ENCODE peak calls at places on chromosomes 11 and 22, in six cellular contexts. V is psoas muscle, L is astrocyte, U is uterus, C is IMR-90, W is hepatocyte. H is an unnamed sample. For H3K36me3, the result is how much of the 10 kb centered on the place peaks cover.

GRCh38 chr11:3000032-3000961 is 8.2 kb upstream of the NAP1L4 start:
- DNase-seq in W (peak), U (no peak), L (peak), C (peak), V (peak), H (peak)

GRCh38 chr22:23181763-23182288 is 1.5 kb downstream of the BCR start:
- DNase-seq in C (no peak), U (no peak), W (no peak), L (no peak), V (no peak), H (no peak)

GRCh38 chr11:116874251-116874650 is 36.8 kb upstream of the APOA1 start:
- DNase-seq in L (peak), U (no peak), W (peak), C (peak), V (no peak), H (peak)

GRCh38 chr11:47587733-47588326 is 1.4 kb downstream of the FAM180B start:
- DNase-seq in C (no peak), V (peak), U (no peak), W (no peak), L (no peak), H (no peak)

GRCh38 chr11:46381836-46382643 is 571 bp downstream of the MDK start:
- DNase-seq in L (no peak), U (no peak), V (no peak), W (no peak), C (no peak), H (no peak)

GRCh38 chr11:74870485-74870884 is 78.4 kb downstream of the XRRA1 start:
- DNase-seq in U (no peak), W (no peak), V (no peak), L (peak), C (peak), H (peak)

GRCh38 chr22:27588273-27588672 is 213.3 kb downstream of the MN1 start:
- DNase-seq in C (no peak), W (peak), L (no peak), V (no peak), U (no peak), H (no peak)

GRCh38 chr11:117535201-117535869 is 207.7 kb downstream of the CEP164 start:
- DNase-seq in C (no peak), L (no peak), W (no peak), V (peak), U (peak), H (no peak)

GRCh38 chr11:3866206-3866605 is 10.7 kb downstream of the STIM1 start:
- DNase-seq in C (no peak), V (peak), U (no peak), L (no peak), W (no peak), H (no peak)

GRCh38 chr11:119187123-119187892 is 2.0 kb downstream of the NHERF4 start:
- DNase-seq in L (no peak), U (no peak), W (no peak), V (no peak), C (no peak), H (no peak)

GRCh38 chr11:103601230-103601846 is 435.1 kb upstream of the DDI1 start:
- DNase-seq in V (no peak), C (peak), U (no peak), W (peak), L (peak), H (peak)

GRCh38 chr11:130442728-130443127 is 5.7 kb upstream of the ADAMTS15 start:
- DNase-seq in U (peak), W (no peak), C (peak), L (peak), V (no peak), H (no peak)

GRCh38 chr22:21009638-21010425 is 5.1 kb upstream of the P2RX6 start:
- DNase-seq in V (no peak), U (no peak), C (peak), L (peak), W (peak), H (peak)

DNA sequence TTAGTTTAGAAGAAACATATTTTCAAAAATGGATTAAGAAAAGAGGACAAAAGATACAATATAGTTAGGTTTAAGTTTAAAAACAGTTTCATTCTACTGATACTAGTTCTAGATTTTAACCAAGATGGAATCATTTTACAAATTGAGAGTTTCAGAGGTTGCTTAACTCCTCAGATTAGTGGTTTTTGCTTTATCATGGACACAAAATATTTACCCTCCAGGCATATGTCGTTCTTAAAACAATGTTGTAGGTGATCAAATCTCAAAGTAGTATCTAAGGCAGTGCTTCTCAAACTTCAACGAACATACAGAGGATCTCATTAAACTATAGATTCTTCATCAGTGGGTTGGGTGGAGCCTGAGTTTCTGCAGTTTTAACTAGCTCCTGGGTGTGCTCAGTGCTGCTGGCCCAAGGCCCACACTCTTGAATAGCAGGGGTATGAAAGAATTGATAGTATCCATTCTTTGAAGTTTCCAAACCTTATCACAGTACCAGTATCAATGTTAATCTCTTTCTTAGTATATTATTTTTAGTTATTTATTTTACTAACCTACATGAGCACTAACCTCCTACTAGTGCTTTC is 48.0 kb downstream of the YAP1 start:
- DNase-seq in U (no peak), L (no peak), V (no peak), C (no peak), W (no peak), H (peak)
- H3K27ac ChIP-seq in U (no peak), L (no peak), V (peak), C (peak), W (peak), H (peak)

GRCh38 chr11:69061713-69062053 is 13.0 kb downstream of the TPCN2 start:
- DNase-seq in V (no peak), L (no peak), W (no peak), C (no peak), U (no peak), H (no peak)

GRCh38 chr11:69059429-69059828 is 10.7 kb downstream of the TPCN2 start:
- DNase-seq in C (no peak), L (no peak), W (no peak), U (no peak), V (no peak), H (no peak)

GRCh38 chr11:69060005-69060404 is 11.3 kb downstream of the TPCN2 start:
- DNase-seq in V (no peak), U (no peak), L (no peak), W (no peak), C (no peak), H (no peak)

GRCh38 chr11:69062169-69062855 is 13.6 kb downstream of the TPCN2 start:
- DNase-seq in V (no peak), L (no peak), U (no peak), C (no peak), W (no peak), H (no peak)

GRCh38 chr11:69060806-69061712 is 12.3 kb downstream of the TPCN2 start:
- DNase-seq in U (no peak), V (no peak), C (no peak), W (no peak), L (no peak), H (no peak)
- H3K36me3 ChIP-seq in U (under half), V (under half), C (under half), W (under half), L (under half), H (under half)

DNA sequence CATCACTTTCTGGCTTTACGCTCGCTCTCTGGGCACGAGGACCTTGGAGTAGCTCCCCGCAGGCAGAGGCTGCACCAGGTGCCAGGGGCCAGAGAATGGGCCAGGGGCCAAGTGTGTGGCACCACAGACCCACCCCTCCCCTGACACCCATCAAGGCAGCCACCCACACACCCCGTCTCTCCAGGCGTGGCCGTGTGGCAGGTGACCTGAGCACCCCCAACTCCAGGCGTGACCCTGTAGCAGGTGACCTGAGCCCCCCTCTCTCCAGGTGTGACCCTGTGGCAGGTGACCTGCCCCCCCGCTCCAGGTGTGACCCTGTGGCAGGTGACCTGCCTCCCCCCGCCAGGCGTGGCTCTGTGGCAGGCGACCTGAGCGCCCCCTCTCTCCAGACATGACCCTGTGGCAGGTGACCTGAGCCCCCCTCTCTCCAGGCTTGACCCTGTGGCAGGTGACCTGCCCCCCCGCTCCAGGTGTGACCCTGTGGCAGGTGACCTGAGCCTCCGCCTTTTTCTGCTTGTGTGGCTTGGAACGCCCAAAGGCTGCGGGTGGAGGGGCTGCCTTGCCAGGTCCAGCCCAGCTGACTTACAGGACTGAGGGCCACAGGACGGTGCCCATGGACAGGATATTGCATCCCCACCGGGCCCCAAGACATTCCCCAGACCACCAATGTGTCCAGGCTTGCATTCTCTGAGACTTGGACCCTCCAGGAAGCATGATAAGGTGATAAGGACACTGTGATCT is 667.2 kb downstream of the BRD1 start:
- DNase-seq in C (no peak), L (no peak), U (no peak), V (no peak), W (no peak), H (no peak)
- H3K27ac ChIP-seq in C (no peak), L (no peak), U (no peak), V (no peak), W (no peak), H (no peak)

DNA sequence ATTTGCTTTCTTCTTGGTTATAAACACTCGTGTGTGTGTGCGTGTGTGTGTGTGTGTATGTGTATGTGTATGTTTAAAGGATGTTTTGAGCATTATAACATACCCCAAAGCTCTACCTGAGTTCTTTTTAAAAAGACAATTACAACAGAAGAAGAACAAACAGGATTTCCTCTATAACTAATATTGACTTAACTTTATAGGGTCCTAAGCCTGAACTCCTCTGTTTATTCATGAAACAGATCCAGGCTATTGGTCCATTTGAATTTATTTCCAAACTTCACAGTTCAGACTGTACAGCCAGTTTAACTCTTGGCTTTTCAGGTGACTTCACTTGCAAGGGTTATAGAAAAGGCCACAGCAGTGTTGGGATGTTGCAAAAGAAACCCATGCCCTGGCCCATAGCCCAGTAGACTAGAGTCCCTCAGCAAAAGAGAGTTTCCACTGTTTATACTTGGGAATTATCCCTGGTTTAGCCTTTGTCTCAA is 23.5 kb upstream of the PDE3B start:
- DNase-seq in L (no peak), W (peak), U (no peak), C (no peak), V (no peak), H (no peak)
- H3K36me3 ChIP-seq in L (under half), W (under half), U (under half), C (under half), V (under half), H (under half)

GRCh38 chr22:25008666-25009065 is 56.1 kb downstream of the KIAA1671 start:
- DNase-seq in L (no peak), V (no peak), C (no peak), W (no peak), U (no peak), H (peak)
- H3K27ac ChIP-seq in L (no peak), V (no peak), C (no peak), W (no peak), U (no peak), H (no peak)

GRCh38 chr11:67281552-67282150 is 7.5 kb upstream of the ANKRD13D start:
- DNase-seq in V (peak), W (no peak), C (no peak), U (no peak), L (no peak), H (no peak)

GRCh38 chr11:67282155-67282875 is 6.8 kb upstream of the ANKRD13D start:
- DNase-seq in V (peak), U (no peak), L (no peak), C (no peak), W (no peak), H (no peak)

GRCh38 chr11:67284811-67285540 is 4.1 kb upstream of the ANKRD13D start:
- DNase-seq in L (no peak), U (no peak), C (no peak), V (peak), W (no peak), H (no peak)

GRCh38 chr11:67282876-67283371 is 6.2 kb upstream of the ANKRD13D start:
- DNase-seq in C (no peak), U (no peak), W (no peak), V (peak), L (no peak), H (no peak)

DNA sequence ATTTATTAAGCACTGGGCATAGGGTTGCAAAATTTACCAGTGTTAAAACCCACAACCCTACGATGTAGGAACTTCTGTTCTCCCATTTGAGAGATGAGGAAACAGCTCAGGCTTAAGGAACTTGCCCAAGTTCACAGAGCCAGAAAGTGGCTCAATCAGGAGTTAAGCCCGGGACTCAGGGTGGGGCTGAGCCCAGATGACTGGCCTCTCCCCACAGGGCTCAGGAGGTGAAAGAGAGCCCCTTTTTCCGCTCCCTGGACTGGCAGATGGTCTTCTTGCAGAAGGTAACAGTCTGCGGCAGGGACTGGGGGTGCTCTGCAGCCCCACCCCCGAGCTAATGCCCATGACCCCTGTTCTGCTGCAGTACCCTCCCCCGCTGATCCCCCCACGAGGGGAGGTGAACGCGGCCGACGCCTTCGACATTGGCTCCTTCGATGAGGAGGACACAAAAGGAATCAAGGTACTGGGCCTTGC is 5.6 kb upstream of the ANKRD13D start:
- DNase-seq in W (no peak), L (no peak), U (no peak), C (no peak), V (peak), H (no peak)
- H3K36me3 ChIP-seq in W (under half), L (under half), U (under half), C (half or more), V (under half), H (under half)

GRCh38 chr11:62689421-62690183 is at the start of gene LRRN4CL:
- DNase-seq in W (peak), V (peak), U (peak), L (peak), C (peak), H (no peak)

GRCh38 chr11:62688481-62688880 is 849 bp downstream of the LRRN4CL start:
- DNase-seq in V (no peak), W (no peak), L (no peak), C (no peak), U (no peak), H (no peak)

GRCh38 chr11:62682518-62682917 is 3.6 kb upstream of the UBXN1 start:
- DNase-seq in U (no peak), V (no peak), L (no peak), W (no peak), C (no peak), H (no peak)

DNA sequence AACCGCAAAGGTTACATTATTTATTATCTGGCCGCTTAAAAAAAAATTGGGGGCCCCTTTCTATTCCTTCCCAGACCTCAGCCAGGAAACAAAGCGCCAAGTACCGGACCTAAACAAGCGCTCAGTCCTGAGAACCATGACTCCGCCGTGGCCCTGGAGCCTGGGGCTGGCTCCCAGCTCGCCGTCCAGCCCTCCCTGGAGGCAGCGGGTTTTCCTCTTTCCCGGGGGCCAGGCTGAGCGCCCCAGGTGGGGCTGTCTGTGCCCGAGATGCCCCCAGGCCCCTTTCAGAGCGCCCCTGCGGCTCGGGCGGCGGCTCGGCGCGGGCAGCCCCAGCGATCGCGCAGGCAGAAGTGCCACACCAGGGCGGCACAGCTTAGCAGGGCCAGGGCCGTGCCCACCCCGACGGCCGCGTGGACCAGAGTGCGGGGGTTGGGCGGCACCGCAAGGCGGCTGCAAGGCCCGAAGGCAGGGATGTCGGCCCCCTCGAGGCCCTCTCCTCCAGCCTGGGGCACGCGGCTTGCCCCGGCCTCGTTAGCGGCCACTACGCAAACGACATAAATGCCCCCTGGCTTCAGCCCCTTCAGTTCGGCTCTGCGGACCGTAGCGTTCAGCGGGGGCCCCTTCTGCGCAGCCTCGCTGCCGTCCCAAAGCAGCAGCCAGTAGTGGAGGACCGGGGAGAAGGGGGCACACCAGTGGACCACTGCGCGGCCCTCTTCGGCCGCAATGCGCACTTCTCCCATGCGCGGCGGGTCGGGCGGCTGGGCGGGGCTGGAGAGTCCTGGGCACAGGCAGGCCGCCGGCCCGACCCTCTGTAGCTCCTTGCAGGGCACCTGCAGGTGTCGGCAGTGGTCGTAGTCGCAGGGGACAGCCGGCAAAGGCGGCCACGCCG is 1.6 kb downstream of the LRRN4CL start:
- DNase-seq in U (no peak), V (peak), W (no peak), C (no peak), L (no peak), H (no peak)
- H3K27ac ChIP-seq in U (peak), V (no peak), W (no peak), C (no peak), L (no peak), H (no peak)

GRCh38 chr22:46110215-46110614 is 40.1 kb upstream of the PPARA start:
- DNase-seq in U (peak), V (no peak), W (no peak), L (peak), C (peak), H (peak)

GRCh38 chr22:46108564-46109473 is 41.5 kb upstream of the PPARA start:
- DNase-seq in V (no peak), C (peak), W (peak), U (peak), L (peak), H (peak)

GRCh38 chr22:46111645-46112306 is 38.5 kb upstream of the PPARA start:
- DNase-seq in V (no peak), W (no peak), L (no peak), U (peak), C (no peak), H (no peak)

GRCh38 chr22:46107753-46108563 is 42.4 kb upstream of the PPARA start:
- DNase-seq in C (no peak), W (no peak), U (peak), V (no peak), L (no peak), H (peak)

GRCh38 chr22:46109474-46110003 is 40.8 kb upstream of the PPARA start:
- DNase-seq in W (no peak), L (no peak), C (no peak), V (no peak), U (peak), H (no peak)
- H3K36me3 ChIP-seq in W (under half), L (under half), C (half or more), V (under half), U (under half), H (under half)